ENCODE peak calls at places on chromosome 9, in six cellular contexts. U is effector memory CD4-positive, alpha-beta T cell; C is neuronal stem cell; B is ascending aorta; Q is A549; F is lower lobe of right lung. P is an unnamed sample.

GRCh38 chr9:113603773-113604172 is 140.2 kb downstream of the RGS3 start:
- DNase-seq in F (no peak), Q (no peak), C (no peak), B (no peak), U (no peak), P (no peak)

GRCh38 chr9:80320480-80320879 is 748.7 kb downstream of the TLE4 start:
- DNase-seq in U (no peak), Q (no peak), C (no peak), B (no peak), F (no peak), P (no peak)

GRCh38 chr9:133115604-133116345 is 5.3 kb downstream of the RALGDS start:
- DNase-seq in B (no peak), Q (no peak), U (peak), F (peak), C (no peak), P (no peak)

GRCh38 chr9:130331573-130331972 is 66.0 kb downstream of the HMCN2 start:
- DNase-seq in B (no peak), Q (peak), U (no peak), C (no peak), F (no peak), P (no peak)

GRCh38 chr9:87883990-87884389 is 1.3 kb downstream of the SPATA31E1 start:
- DNase-seq in C (no peak), F (no peak), U (no peak), Q (peak), B (no peak), P (no peak)

GRCh38 chr9:86359480-86359879 is 5.3 kb upstream of the TUT7 start:
- DNase-seq in Q (no peak), B (no peak), F (no peak), U (no peak), C (no peak), P (no peak)

GRCh38 chr9:130347036-130347435 is 81.5 kb downstream of the HMCN2 start:
- DNase-seq in Q (no peak), B (no peak), F (no peak), C (no peak), U (no peak), P (no peak)

GRCh38 chr9:13358128-13358527 is 78.6 kb upstream of the MPDZ start:
- DNase-seq in F (no peak), B (no peak), Q (no peak), C (no peak), U (no peak), P (no peak)

GRCh38 chr9:108691614-108692013 is 164.2 kb downstream of the ACTL7B start:
- DNase-seq in U (no peak), C (no peak), B (no peak), Q (no peak), F (no peak), P (no peak)

GRCh38 chr9:36110434-36110833 is 26.1 kb upstream of the GLIPR2 start:
- DNase-seq in C (no peak), F (no peak), Q (peak), U (no peak), B (no peak), P (no peak)

GRCh38 chr9:90343360-90343759 is 299.3 kb downstream of the DIRAS2 start:
- DNase-seq in F (no peak), B (no peak), Q (no peak), U (no peak), C (peak), P (no peak)

GRCh38 chr9:18009902-18010301 is 431.0 kb downstream of the SH3GL2 start:
- DNase-seq in Q (no peak), C (no peak), F (no peak), U (no peak), B (no peak), P (peak)

DNA sequence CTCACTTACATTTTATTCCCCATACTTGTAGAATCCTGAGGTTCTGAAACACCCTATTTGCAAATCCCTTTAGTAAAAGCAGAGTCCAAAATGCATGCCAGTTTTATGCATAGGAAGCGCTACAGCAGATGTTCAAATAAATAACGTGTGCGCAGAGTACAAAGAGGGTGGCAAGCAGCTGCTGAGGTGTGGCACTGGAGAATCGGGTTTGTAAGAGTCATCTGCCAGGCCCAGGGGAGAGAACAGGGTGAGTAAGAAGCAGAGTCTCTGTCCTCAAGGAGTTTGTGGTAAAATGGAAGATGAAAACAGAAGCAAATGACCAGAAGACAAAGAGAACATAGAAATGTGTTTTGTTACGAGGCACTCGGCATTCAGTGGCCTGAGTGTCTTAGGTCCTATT is 288.8 kb downstream of the GLIS3 start:
- DNase-seq in F (no peak), Q (no peak), B (no peak), C (no peak), U (no peak), P (no peak)
- H3K27ac ChIP-seq in F (no peak), Q (no peak), B (no peak), C (no peak), U (no peak), P (no peak)

DNA sequence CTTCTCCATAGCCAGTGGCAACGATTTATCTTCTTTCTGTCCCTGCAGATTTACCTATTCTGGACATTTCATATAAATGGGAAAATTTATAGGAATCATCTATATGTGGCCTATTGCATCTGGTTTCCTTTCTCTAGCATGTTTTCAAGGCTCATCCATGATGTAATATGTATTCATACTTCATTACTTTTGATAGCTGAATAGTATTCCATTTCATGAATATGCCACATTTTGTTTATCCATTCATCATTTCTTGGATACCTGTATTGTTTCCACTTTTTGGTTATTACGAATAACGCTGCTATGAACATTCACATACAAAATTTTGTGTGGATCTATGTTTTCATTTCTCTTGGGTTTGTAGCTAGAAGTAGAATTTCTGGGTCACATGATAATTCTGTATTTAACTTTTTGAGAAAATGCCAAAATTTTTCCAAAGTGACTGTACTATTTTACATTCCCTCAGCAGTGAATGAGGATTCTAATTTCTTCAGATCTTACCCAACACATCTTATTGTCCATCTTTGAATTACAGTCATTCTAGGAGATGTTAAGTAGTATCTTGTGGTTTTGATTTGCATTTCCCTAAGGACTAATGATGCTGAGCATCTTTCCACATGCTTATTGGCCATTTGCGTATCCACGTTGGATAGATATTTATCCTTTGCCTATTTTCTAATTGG is 3.6 kb downstream of the IARS1 start:
- DNase-seq in F (no peak), U (no peak), B (no peak), C (no peak), Q (no peak), P (no peak)
- H3K27ac ChIP-seq in F (no peak), U (no peak), B (no peak), C (no peak), Q (no peak), P (no peak)

GRCh38 chr9:84138543-84138942 is 157.9 kb downstream of the RMI1 start:
- DNase-seq in B (no peak), F (no peak), U (no peak), C (no peak), Q (no peak), P (no peak)
- H3K27ac ChIP-seq in B (no peak), F (no peak), U (no peak), C (no peak), Q (no peak), P (no peak)

DNA sequence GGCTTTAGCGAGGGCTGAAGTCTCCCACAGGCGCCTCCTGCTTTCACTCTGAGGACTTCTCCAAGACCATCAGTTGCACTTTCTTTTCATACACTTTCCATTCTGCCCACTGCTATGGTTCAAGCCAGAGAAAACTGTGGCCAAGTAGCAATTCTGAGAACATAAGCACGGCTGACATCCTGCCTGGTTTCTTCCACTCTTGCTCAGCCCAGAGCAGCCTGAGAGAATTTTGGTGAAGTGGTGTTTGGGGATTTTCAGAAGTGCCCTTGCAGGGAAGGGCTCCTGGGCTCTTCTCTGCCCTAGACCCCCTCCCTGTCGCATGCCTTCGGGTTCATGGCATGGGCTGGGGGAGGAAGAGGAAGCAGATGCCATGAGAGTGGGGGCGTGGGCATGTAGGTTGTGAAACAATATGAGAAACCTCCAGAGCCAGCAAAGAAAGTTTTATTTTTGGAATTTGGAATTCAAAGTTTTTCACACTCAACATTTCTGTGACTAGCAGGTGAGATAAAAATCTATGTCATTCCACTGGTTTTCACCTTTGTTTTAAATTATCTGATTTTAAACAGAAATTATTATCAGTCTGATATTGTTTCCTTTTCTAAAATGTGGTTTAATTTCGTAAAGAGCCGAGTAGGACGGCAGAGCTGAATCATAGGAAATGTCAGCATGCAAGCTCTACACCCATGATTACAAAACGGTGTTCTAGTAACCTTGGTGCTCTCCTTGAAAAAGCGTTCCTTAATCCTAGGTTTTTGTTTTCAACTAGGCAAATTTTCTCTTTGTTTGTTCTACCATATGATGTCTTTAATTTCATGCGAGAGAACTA is 27.8 kb upstream of the TNFSF8 start:
- DNase-seq in F (peak), C (no peak), B (peak), U (no peak), Q (no peak), P (no peak)
- H3K27ac ChIP-seq in F (peak), C (no peak), B (no peak), U (no peak), Q (no peak), P (no peak)

DNA sequence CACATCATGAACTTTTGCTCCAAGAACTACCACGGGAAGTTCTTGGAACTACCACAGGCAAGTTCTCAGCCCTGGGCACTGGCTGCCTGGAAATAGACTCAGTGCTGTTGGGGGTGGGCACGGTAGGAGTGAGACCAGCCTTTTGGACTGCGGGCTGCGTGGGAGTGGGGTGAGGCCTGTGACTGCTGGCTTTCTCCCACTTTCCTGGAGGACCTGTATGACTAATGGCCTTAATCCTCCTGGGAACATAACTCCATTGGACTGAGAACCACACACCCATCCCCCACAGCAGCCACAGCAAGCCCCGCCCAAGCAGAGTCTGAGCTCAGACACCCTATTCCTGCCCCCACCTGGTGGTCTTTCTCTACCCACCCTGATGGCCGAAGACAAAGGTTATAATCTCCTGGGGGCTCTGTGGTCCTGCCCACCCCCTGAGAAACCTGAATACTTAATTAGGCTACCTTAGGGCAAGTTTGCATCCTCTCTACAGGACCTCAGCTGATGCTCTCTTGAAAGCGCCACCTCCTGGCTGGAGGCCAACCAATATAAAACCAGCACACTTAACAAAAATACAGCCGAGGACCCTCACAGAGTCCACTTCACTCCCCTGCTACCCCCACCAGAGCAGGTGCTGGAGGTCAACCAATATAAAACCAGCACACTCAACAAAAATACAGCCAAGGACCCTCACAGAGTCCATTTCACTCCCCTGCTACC is 112.6 kb downstream of the CACNA1B start:
- DNase-seq in C (no peak), F (no peak), Q (no peak), B (no peak), U (no peak), P (no peak)
- H3K27ac ChIP-seq in C (no peak), F (no peak), Q (no peak), B (no peak), U (no peak), P (no peak)

GRCh38 chr9:20898885-20899554 is 132.4 kb downstream of the HACD4 start:
- DNase-seq in F (no peak), U (no peak), C (no peak), Q (no peak), B (no peak), P (no peak)
- H3K27ac ChIP-seq in F (no peak), U (no peak), C (no peak), Q (no peak), B (no peak), P (no peak)

GRCh38 chr9:20604561-20604960 is 17.7 kb downstream of the MLLT3 start:
- DNase-seq in U (no peak), F (no peak), C (no peak), Q (no peak), B (no peak), P (peak)

GRCh38 chr9:20603524-20604268 is 18.6 kb downstream of the MLLT3 start:
- DNase-seq in Q (no peak), B (no peak), F (no peak), U (no peak), C (peak), P (no peak)

GRCh38 chr9:20611751-20612287 is 10.5 kb downstream of the MLLT3 start:
- DNase-seq in U (no peak), Q (peak), C (no peak), B (no peak), F (no peak), P (no peak)

GRCh38 chr9:20608582-20608981 is 13.7 kb downstream of the MLLT3 start:
- DNase-seq in F (no peak), C (no peak), B (no peak), U (no peak), Q (no peak), P (no peak)

DNA sequence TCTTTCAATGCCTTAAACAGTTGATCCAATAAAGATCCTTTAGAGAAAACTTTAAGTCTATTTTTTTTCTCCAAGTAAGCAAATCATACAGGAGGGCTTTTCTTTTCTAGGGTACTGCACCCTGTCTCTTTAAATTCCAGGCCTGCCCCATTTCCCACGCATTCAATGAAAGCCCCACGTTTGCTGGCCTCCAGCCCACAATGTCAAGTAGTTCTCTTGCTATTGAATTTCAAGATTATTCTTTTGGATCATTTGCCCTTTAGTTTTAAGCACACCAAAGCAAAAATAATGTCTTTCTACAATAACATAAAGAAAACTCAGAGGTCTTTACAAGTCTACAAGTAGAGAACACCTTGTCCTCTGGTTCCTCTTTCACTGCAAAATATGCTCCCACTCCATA is 15.7 kb downstream of the MLLT3 start:
- DNase-seq in U (no peak), Q (peak), F (peak), C (no peak), B (no peak), P (no peak)
- H3K27ac ChIP-seq in U (no peak), Q (peak), F (no peak), C (no peak), B (no peak), P (no peak)

GRCh38 chr9:38649731-38650363 is 29.5 kb upstream of the ANKRD18A start:
- DNase-seq in U (no peak), Q (no peak), C (no peak), B (no peak), F (no peak), P (no peak)
- H3K27ac ChIP-seq in U (no peak), Q (no peak), C (no peak), B (no peak), F (no peak), P (no peak)